ENCODE peak calls at places on chromosomes 1 and 21, in eight cellular contexts. One of them, this sample, is unnamed.

GRCh38 chr1:160954158-160955104 is at the start of gene ITLN2:
- DNase-seq in ascending aorta: no peak
- DNase-seq in CD8-positive, alpha-beta T cell: peak
- DNase-seq in psoas muscle: no peak
- DNase-seq in PC-3: peak
- DNase-seq in stomach: peak
- DNase-seq in keratinocyte: no peak
- DNase-seq in dorsolateral prefrontal cortex: no peak
- DNase-seq in this sample: peak

GRCh38 chr1:185156321-185156853 is 366 bp downstream of the TRMT1L start:
- DNase-seq in PC-3: no peak
- DNase-seq in ascending aorta: no peak
- DNase-seq in dorsolateral prefrontal cortex: no peak
- DNase-seq in CD8-positive, alpha-beta T cell: no peak
- DNase-seq in psoas muscle: no peak
- DNase-seq in stomach: peak
- DNase-seq in keratinocyte: no peak
- DNase-seq in this sample: peak

GRCh38 chr1:66248746-66249145 is 285.2 kb upstream of the SGIP1 start:
- DNase-seq in psoas muscle: no peak
- DNase-seq in stomach: no peak
- DNase-seq in PC-3: no peak
- DNase-seq in ascending aorta: no peak
- DNase-seq in dorsolateral prefrontal cortex: no peak
- DNase-seq in CD8-positive, alpha-beta T cell: no peak
- DNase-seq in keratinocyte: no peak
- DNase-seq in this sample: no peak

GRCh38 chr21:20997308-20997632 is 939 bp upstream of the NCAM2 start:
- DNase-seq in dorsolateral prefrontal cortex: no peak
- DNase-seq in PC-3: no peak
- DNase-seq in psoas muscle: no peak
- DNase-seq in CD8-positive, alpha-beta T cell: no peak
- DNase-seq in keratinocyte: no peak
- DNase-seq in ascending aorta: no peak
- DNase-seq in stomach: no peak
- DNase-seq in this sample: no peak

GRCh38 chr1:9279172-9279840 is 13.4 kb upstream of the SPSB1 start:
- DNase-seq in PC-3: no peak
- DNase-seq in dorsolateral prefrontal cortex: no peak
- DNase-seq in stomach: no peak
- DNase-seq in psoas muscle: peak
- DNase-seq in keratinocyte: no peak
- DNase-seq in ascending aorta: no peak
- DNase-seq in CD8-positive, alpha-beta T cell: no peak
- DNase-seq in this sample: no peak

GRCh38 chr1:36083635-36084501 is at the start of gene TEKT2:
- DNase-seq in stomach: no peak
- DNase-seq in psoas muscle: no peak
- DNase-seq in ascending aorta: no peak
- DNase-seq in keratinocyte: no peak
- DNase-seq in dorsolateral prefrontal cortex: peak
- DNase-seq in CD8-positive, alpha-beta T cell: no peak
- DNase-seq in PC-3: no peak
- DNase-seq in this sample: no peak

GRCh38 chr1:226779536-226779935 is 40.5 kb upstream of the ITPKB start:
- DNase-seq in stomach: no peak
- DNase-seq in PC-3: peak
- DNase-seq in dorsolateral prefrontal cortex: no peak
- DNase-seq in CD8-positive, alpha-beta T cell: no peak
- DNase-seq in ascending aorta: no peak
- DNase-seq in psoas muscle: no peak
- DNase-seq in keratinocyte: no peak
- DNase-seq in this sample: no peak

GRCh38 chr21:42009831-42010506 is at the start of gene ZBTB21:
- DNase-seq in ascending aorta: peak
- DNase-seq in keratinocyte: peak
- DNase-seq in CD8-positive, alpha-beta T cell: peak
- DNase-seq in stomach: peak
- DNase-seq in dorsolateral prefrontal cortex: peak
- DNase-seq in PC-3: peak
- DNase-seq in psoas muscle: peak
- DNase-seq in this sample: peak

GRCh38 chr1:212743901-212744475 is 44.3 kb upstream of the BATF3 start:
- DNase-seq in CD8-positive, alpha-beta T cell: no peak
- DNase-seq in dorsolateral prefrontal cortex: no peak
- DNase-seq in ascending aorta: no peak
- DNase-seq in PC-3: no peak
- DNase-seq in keratinocyte: no peak
- DNase-seq in stomach: no peak
- DNase-seq in psoas muscle: no peak
- DNase-seq in this sample: no peak

GRCh38 chr1:218499021-218499691 is 154.0 kb downstream of the TGFB2 start:
- DNase-seq in PC-3: peak
- DNase-seq in stomach: no peak
- DNase-seq in dorsolateral prefrontal cortex: no peak
- DNase-seq in keratinocyte: no peak
- DNase-seq in psoas muscle: no peak
- DNase-seq in CD8-positive, alpha-beta T cell: no peak
- DNase-seq in ascending aorta: no peak
- DNase-seq in this sample: no peak

GRCh38 chr1:95281781-95282495 is 47.9 kb downstream of the RWDD3 start:
- DNase-seq in stomach: no peak
- DNase-seq in PC-3: no peak
- DNase-seq in dorsolateral prefrontal cortex: no peak
- DNase-seq in ascending aorta: no peak
- DNase-seq in psoas muscle: no peak
- DNase-seq in CD8-positive, alpha-beta T cell: no peak
- DNase-seq in keratinocyte: no peak
- DNase-seq in this sample: no peak

GRCh38 chr21:42777757-42778344 is 101.5 kb downstream of the WDR4 start:
- DNase-seq in CD8-positive, alpha-beta T cell: no peak
- DNase-seq in dorsolateral prefrontal cortex: no peak
- DNase-seq in stomach: no peak
- DNase-seq in keratinocyte: no peak
- DNase-seq in ascending aorta: no peak
- DNase-seq in psoas muscle: no peak
- DNase-seq in PC-3: no peak
- DNase-seq in this sample: no peak

GRCh38 chr1:46301406-46302090 is 1.9 kb downstream of the LRRC41 start:
- DNase-seq in keratinocyte: no peak
- DNase-seq in PC-3: peak
- DNase-seq in ascending aorta: no peak
- DNase-seq in dorsolateral prefrontal cortex: no peak
- DNase-seq in psoas muscle: peak
- DNase-seq in stomach: peak
- DNase-seq in CD8-positive, alpha-beta T cell: no peak
- DNase-seq in this sample: no peak

GRCh38 chr1:234624718-234625117 is 14.7 kb upstream of the IRF2BP2 start:
- DNase-seq in CD8-positive, alpha-beta T cell: no peak
- DNase-seq in ascending aorta: no peak
- DNase-seq in stomach: no peak
- DNase-seq in PC-3: peak
- DNase-seq in keratinocyte: no peak
- DNase-seq in dorsolateral prefrontal cortex: no peak
- DNase-seq in psoas muscle: no peak
- DNase-seq in this sample: no peak

GRCh38 chr21:15005391-15005790 is 59.4 kb downstream of the NRIP1 start:
- DNase-seq in keratinocyte: no peak
- DNase-seq in psoas muscle: no peak
- DNase-seq in ascending aorta: no peak
- DNase-seq in dorsolateral prefrontal cortex: peak
- DNase-seq in stomach: no peak
- DNase-seq in CD8-positive, alpha-beta T cell: peak
- DNase-seq in PC-3: no peak
- DNase-seq in this sample: no peak

GRCh38 chr1:27299385-27300252 is 22.3 kb upstream of the TMEM222 start:
- DNase-seq in CD8-positive, alpha-beta T cell: no peak
- DNase-seq in dorsolateral prefrontal cortex: peak
- DNase-seq in psoas muscle: peak
- DNase-seq in keratinocyte: peak
- DNase-seq in stomach: peak
- DNase-seq in ascending aorta: no peak
- DNase-seq in PC-3: peak
- DNase-seq in this sample: peak

GRCh38 chr1:159942700-159943640 is 2.4 kb downstream of the IGSF9 start:
- DNase-seq in PC-3: no peak
- DNase-seq in CD8-positive, alpha-beta T cell: no peak
- DNase-seq in keratinocyte: no peak
- DNase-seq in dorsolateral prefrontal cortex: no peak
- DNase-seq in stomach: peak
- DNase-seq in psoas muscle: no peak
- DNase-seq in ascending aorta: no peak
- DNase-seq in this sample: no peak

GRCh38 chr1:159941867-159942560 is 3.4 kb downstream of the IGSF9 start:
- DNase-seq in stomach: no peak
- DNase-seq in ascending aorta: peak
- DNase-seq in psoas muscle: no peak
- DNase-seq in keratinocyte: no peak
- DNase-seq in PC-3: no peak
- DNase-seq in CD8-positive, alpha-beta T cell: no peak
- DNase-seq in dorsolateral prefrontal cortex: no peak
- DNase-seq in this sample: no peak

GRCh38 chr1:159945483-159946241 is at the start of gene IGSF9:
- DNase-seq in psoas muscle: peak
- DNase-seq in CD8-positive, alpha-beta T cell: peak
- DNase-seq in PC-3: peak
- DNase-seq in dorsolateral prefrontal cortex: peak
- DNase-seq in ascending aorta: no peak
- DNase-seq in keratinocyte: peak
- DNase-seq in stomach: peak
- DNase-seq in this sample: no peak

GRCh38 chr1:159944623-159945455 is 574 bp downstream of the IGSF9 start:
- DNase-seq in PC-3: no peak
- DNase-seq in keratinocyte: no peak
- DNase-seq in stomach: no peak
- DNase-seq in ascending aorta: no peak
- DNase-seq in CD8-positive, alpha-beta T cell: no peak
- DNase-seq in psoas muscle: no peak
- DNase-seq in dorsolateral prefrontal cortex: no peak
- DNase-seq in this sample: no peak

GRCh38 chr1:159943908-159944622 is 1.3 kb downstream of the IGSF9 start:
- DNase-seq in PC-3: no peak
- DNase-seq in ascending aorta: no peak
- DNase-seq in psoas muscle: no peak
- DNase-seq in keratinocyte: no peak
- DNase-seq in stomach: no peak
- DNase-seq in CD8-positive, alpha-beta T cell: no peak
- DNase-seq in dorsolateral prefrontal cortex: no peak
- DNase-seq in this sample: no peak
- H3K4me3 ChIP-seq in PC-3: peak
- H3K4me3 ChIP-seq in ascending aorta: no peak
- H3K4me3 ChIP-seq in psoas muscle: no peak
- H3K4me3 ChIP-seq in keratinocyte: peak
- H3K4me3 ChIP-seq in stomach: no peak
- H3K4me3 ChIP-seq in CD8-positive, alpha-beta T cell: no peak
- H3K4me3 ChIP-seq in dorsolateral prefrontal cortex: no peak
- H3K4me3 ChIP-seq in this sample: no peak

DNA sequence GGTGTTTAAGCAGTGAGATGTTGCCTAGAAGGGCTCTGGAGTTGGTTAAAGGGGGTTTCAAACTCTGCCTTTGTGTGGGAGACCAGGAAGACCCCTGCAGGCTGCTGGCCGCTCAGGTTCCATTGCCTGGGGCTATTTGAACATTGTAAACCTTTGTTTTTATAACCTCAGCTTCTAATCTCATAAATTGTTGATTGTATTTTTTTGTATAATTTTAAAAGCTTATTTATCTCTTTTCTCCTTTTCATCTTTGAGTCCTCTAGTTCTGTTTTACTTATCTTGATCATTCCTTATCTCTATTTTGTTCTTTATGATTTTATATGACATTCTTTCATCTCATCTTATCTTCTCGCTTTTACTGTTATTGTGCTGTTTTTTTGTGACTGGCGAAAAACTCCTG is 45.5 kb upstream of the SOX13 start:
- DNase-seq in keratinocyte: no peak
- DNase-seq in CD8-positive, alpha-beta T cell: no peak
- DNase-seq in PC-3: no peak
- DNase-seq in ascending aorta: no peak
- DNase-seq in psoas muscle: no peak
- DNase-seq in stomach: no peak
- DNase-seq in dorsolateral prefrontal cortex: no peak
- DNase-seq in this sample: no peak
- TF ChIP-seq CTCF in keratinocyte: no peak
- TF ChIP-seq CTCF in CD8-positive, alpha-beta T cell: no peak
- TF ChIP-seq CTCF in PC-3: no peak
- TF ChIP-seq CTCF in ascending aorta: no peak
- TF ChIP-seq CTCF in psoas muscle: no peak
- TF ChIP-seq CTCF in stomach: no peak
- TF ChIP-seq CTCF in dorsolateral prefrontal cortex: no peak
- TF ChIP-seq CTCF in this sample: no peak

GRCh38 chr21:34187935-34188334 is 114.6 kb downstream of the MRPS6 start:
- DNase-seq in ascending aorta: no peak
- DNase-seq in PC-3: no peak
- DNase-seq in CD8-positive, alpha-beta T cell: no peak
- DNase-seq in keratinocyte: no peak
- DNase-seq in psoas muscle: peak
- DNase-seq in stomach: no peak
- DNase-seq in dorsolateral prefrontal cortex: no peak
- DNase-seq in this sample: no peak
- H3K27ac ChIP-seq in ascending aorta: no peak
- H3K27ac ChIP-seq in PC-3: no peak
- H3K27ac ChIP-seq in CD8-positive, alpha-beta T cell: no peak
- H3K27ac ChIP-seq in keratinocyte: no peak
- H3K27ac ChIP-seq in psoas muscle: no peak
- H3K27ac ChIP-seq in stomach: no peak
- H3K27ac ChIP-seq in dorsolateral prefrontal cortex: no peak
- H3K27ac ChIP-seq in this sample: no peak

GRCh38 chr1:201170533-201171062 is 16.3 kb upstream of the TMEM9 start:
- DNase-seq in stomach: peak
- DNase-seq in keratinocyte: peak
- DNase-seq in psoas muscle: peak
- DNase-seq in CD8-positive, alpha-beta T cell: peak
- DNase-seq in PC-3: peak
- DNase-seq in ascending aorta: peak
- DNase-seq in dorsolateral prefrontal cortex: peak
- DNase-seq in this sample: peak
- H3K4me3 ChIP-seq in stomach: peak
- H3K4me3 ChIP-seq in keratinocyte: peak
- H3K4me3 ChIP-seq in psoas muscle: peak
- H3K4me3 ChIP-seq in CD8-positive, alpha-beta T cell: peak
- H3K4me3 ChIP-seq in PC-3: peak
- H3K4me3 ChIP-seq in ascending aorta: peak
- H3K4me3 ChIP-seq in dorsolateral prefrontal cortex: peak
- H3K4me3 ChIP-seq in this sample: peak

This sample was measured in HL-60.